ENCODE peak calls at places on chromosomes 6 and 20, in four cellular contexts. O, M, I and F are unnamed samples.

GRCh38 chr20:39800548-39800947 is 838.4 kb downstream of the DHX35 start:
- DNase-seq in O (no peak), M (no peak), I (no peak), F (peak)

GRCh38 chr6:152771061-152771687 is 20.6 kb downstream of the VIP start:
- DNase-seq in O (no peak), M (no peak), I (no peak), F (no peak)

GRCh38 chr6:17907467-17908229 is 79.8 kb downstream of the KIF13A start:
- DNase-seq in O (peak), M (no peak), I (peak), F (no peak)

GRCh38 chr6:40997256-40997957 is 41.6 kb downstream of the UNC5CL start:
- DNase-seq in O (peak), M (peak), I (peak), F (no peak)

GRCh38 chr6:44075137-44076015 is 51.9 kb downstream of the MRPL14 start:
- DNase-seq in O (no peak), M (no peak), I (peak), F (no peak)

GRCh38 chr20:48745330-48745729 is 82.5 kb downstream of the PREX1 start:
- DNase-seq in O (no peak), M (no peak), I (no peak), F (no peak)

GRCh38 chr6:167094436-167094819 is 28.5 kb upstream of the CCR6 start:
- DNase-seq in O (no peak), M (no peak), I (no peak), F (no peak)

GRCh38 chr20:15930324-15931305 is 642.6 kb downstream of the KIF16B start:
- DNase-seq in O (no peak), M (no peak), I (peak), F (no peak)

GRCh38 chr6:28603920-28604319 is 78.2 kb downstream of the GPX5 start:
- DNase-seq in O (no peak), M (no peak), I (no peak), F (no peak)

GRCh38 chr6:3722211-3722621 is 29.3 kb downstream of the PXDC1 start:
- DNase-seq in O (no peak), M (no peak), I (no peak), F (no peak)

GRCh38 chr6:118501099-118501498 is 47.0 kb upstream of the PLN start:
- DNase-seq in O (no peak), M (no peak), I (no peak), F (no peak)

GRCh38 chr6:84581494-84582259 is 182.7 kb downstream of the TBX18 start:
- DNase-seq in O (no peak), M (no peak), I (no peak), F (no peak)

GRCh38 chr6:127496471-127496870 is 22.7 kb downstream of the MTCL3 start:
- DNase-seq in O (no peak), M (no peak), I (no peak), F (no peak)

GRCh38 chr6:143673638-143674037 is 4.1 kb upstream of the PHACTR2 start:
- DNase-seq in O (no peak), M (peak), I (peak), F (no peak)

GRCh38 chr6:37643851-37644672 is 53.6 kb downstream of the MDGA1 start:
- DNase-seq in O (peak), M (no peak), I (no peak), F (no peak)

GRCh38 chr6:132483779-132484679 is 28.9 kb downstream of the STX7 start:
- DNase-seq in O (peak), M (no peak), I (peak), F (peak)
- TF ChIP-seq BRCA1 in O (no peak), M (no peak), I (no peak), F (no peak)

DNA sequence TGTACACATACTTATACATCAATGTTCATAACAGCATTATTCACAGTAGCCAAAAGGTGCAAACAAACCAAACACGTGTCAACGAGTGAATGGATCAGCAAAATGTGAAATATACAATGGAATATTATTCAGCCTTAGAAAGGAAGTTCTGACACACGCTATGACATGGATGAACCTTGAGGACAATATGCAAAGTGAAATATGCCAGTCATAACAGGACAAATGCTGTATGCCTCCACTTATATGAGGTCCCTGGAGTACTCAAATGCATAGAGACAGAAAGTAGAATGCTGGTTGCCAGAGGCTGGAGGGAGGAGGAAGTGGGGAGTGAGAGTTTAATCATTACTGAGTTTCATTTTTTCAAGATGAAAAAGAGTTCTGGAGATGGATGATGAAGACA is 37.8 kb upstream of the IGF2R start:
- DNase-seq in O (no peak), M (no peak), I (no peak), F (peak)
- TF ChIP-seq BRCA1 in O (no peak), M (no peak), I (no peak), F (no peak)

DNA sequence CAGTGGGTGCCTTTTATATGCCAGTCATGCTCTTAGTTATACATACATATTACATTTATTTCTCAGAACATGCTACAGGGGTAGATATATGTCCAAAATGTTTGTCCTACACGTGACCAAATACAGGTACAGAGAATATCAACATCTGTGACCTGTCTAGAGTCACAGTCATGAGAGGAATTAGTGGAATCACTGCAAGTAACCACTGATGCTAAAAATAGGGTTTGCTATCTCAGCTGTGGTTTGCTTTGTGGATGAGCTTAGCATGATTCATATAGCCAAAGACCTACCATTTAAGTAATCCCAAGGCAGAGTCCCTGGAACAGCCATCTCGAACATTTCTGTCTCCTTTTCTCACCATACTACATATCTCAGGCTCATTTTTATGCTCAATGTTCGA is 32.3 kb downstream of the GSTA3 start:
- DNase-seq in O (no peak), M (no peak), I (no peak), F (no peak)
- TF ChIP-seq BRCA1 in O (no peak), M (no peak), I (no peak), F (no peak)

DNA sequence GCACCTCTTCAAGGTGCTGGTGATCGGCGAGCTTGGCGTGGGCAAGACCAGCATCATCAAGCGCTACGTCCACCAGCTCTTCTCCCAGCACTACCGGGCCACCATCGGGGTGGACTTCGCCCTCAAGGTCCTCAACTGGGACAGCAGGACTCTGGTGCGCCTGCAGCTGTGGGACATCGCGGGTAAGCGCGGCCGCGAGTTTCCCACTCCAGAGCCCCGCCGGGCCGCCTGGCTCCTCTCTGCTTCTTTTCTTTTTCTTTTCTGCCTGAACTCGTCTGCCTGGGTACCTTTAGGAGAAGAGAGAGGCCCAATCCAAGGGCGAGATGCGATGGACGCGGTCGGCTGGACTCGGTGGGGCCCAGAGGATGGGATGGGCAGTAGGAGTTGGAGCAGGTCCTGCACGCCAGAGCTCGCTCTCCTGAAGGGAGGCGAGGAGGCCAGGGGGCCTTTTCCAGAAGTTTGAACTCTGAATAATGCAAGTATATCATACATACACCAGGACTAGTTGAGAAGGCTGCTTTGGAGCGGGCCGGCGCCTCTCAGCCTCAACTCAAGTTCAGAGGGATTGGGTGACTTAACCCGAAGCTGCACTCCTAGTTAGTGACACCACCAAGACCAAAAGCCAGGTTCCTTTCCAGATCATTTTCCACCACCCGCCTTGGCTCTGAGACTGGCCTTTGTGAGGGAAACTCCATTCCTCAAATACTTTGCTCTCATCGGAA is 468 bp downstream of the RAB32 start:
- DNase-seq in O (peak), M (no peak), I (peak), F (no peak)
- TF ChIP-seq BRCA1 in O (no peak), M (no peak), I (no peak), F (no peak)

DNA sequence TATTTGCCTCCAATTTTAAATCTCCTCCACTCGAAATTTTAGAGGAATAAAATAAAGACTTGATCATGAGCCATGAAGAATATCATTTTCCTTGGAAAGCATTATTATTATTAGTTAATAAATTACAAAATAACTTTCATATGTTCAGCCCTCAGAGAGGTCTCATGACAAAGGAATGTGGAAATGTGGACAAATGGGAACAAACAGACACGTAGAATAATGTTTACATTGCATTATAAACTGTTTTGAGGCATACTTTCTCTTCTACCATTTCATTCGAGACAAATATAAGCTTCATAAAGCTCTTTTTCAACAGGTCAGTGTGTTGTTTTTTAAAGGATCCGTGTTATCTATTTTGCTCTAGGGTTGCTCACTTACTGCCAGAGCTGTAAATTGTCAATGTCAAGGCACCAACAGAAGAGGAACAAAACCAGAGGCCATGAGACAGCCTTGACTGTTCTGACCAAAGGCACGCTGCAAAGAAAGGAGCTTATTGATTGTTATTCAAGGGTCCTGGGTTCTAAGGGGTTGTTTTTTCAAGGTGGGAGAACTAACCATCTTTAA is 256.8 kb downstream of the PHACTR1 start:
- DNase-seq in O (no peak), M (no peak), I (no peak), F (no peak)
- TF ChIP-seq BRCA1 in O (no peak), M (no peak), I (no peak), F (no peak)